ENCODE peak calls at places on chromosomes 3 and 15, in eight cellular contexts. Z is heart right ventricle, C is MM.1S, N is IMR-90, X is stomach, D is BE2C, R is fibroblast of lung, B is neural progenitor cell. F is an unnamed sample. For H3K27me3 and H3K4me1, the result is how much of the 10 kb centered on the place peaks cover.

GRCh38 chr3:53489401-53490130 is 4.8 kb upstream of the CACNA1D start:
- DNase-seq in C (no peak), B (no peak), D (no peak), R (no peak), Z (no peak), X (no peak), N (no peak), F (no peak)

GRCh38 chr3:78728406-78729145 is 1039.2 kb downstream of the ROBO1 start:
- DNase-seq in C (no peak), Z (peak), D (peak), B (peak), N (peak), R (peak), X (peak), F (peak)

GRCh38 chr3:167814441-167814951 is 79.0 kb downstream of the SERPINI1 start:
- DNase-seq in C (no peak), D (no peak), B (no peak), R (peak), Z (no peak), X (peak), N (peak), F (no peak)

GRCh38 chr3:105553851-105554250 is 187.1 kb downstream of the ALCAM start:
- DNase-seq in B (no peak), X (no peak), Z (no peak), C (no peak), R (peak), D (no peak), N (peak), F (no peak)

GRCh38 chr3:99172736-99173657 is 271.5 kb upstream of the DCBLD2 start:
- DNase-seq in N (peak), R (peak), B (peak), C (peak), Z (no peak), X (peak), D (peak), F (peak)

GRCh38 chr3:9934235-9934621 is 594 bp downstream of the CRELD1 start:
- DNase-seq in N (no peak), X (no peak), R (no peak), B (peak), C (no peak), D (no peak), Z (no peak), F (no peak)

GRCh38 chr15:48693474-48693873 is 48.0 kb upstream of the FBN1 start:
- DNase-seq in B (no peak), N (peak), Z (no peak), C (no peak), X (no peak), D (no peak), R (peak), F (no peak)

GRCh38 chr3:182807056-182807455 is 13.8 kb downstream of the ATP11B start:
- DNase-seq in C (no peak), D (no peak), B (no peak), N (no peak), R (no peak), X (no peak), Z (no peak), F (no peak)

GRCh38 chr3:73719877-73720276 is 95.1 kb upstream of the PDZRN3 start:
- DNase-seq in Z (no peak), B (no peak), N (peak), C (no peak), X (no peak), R (peak), D (no peak), F (peak)

DNA sequence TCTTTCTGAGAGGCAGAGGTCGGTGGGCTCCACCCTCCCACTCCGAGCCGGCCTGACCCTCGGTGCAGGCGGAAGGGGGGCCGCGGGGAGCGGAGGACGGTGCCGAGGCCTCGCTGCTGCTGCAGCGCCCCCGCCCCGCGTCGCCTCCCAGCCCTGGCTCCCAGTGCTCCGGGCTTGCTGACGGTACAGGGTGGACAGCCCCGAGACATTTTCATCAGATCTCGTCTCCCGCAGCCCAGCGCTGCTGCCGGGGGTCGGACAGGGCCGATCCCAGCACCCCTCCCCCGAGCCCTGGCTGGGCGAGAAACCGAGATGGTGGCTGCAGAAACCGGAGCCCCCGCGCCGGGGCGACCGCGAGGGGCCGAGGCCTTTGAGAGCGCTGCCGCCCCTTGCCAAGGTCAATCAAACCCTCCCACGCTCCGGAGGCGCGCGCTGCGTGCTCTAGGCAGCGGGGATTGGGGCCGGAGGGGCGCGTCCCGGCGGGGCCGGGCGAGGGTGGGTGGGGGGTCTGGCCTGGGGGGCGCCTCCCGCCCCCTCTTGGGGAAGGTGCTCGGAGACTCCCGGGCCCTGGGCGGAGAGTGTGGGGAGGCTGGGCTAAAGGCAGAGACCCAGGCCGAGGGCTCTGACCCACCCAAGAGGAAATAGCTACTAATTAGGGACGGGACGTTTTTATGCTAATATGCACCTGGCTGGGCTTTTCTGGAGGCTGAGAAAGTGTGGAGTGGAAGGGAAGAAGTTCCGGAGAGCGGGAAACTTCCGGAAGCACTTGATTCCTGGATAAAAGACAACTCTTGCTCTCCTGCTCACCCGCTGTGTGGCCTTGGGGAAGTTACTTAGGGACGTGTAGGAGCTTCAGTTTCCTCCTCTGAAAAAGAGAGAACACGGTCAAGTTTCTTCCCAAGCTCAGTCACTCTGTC is 42.7 kb downstream of the EPHB3 start:
- DNase-seq in C (no peak), X (no peak), N (no peak), Z (no peak), D (peak), R (no peak), B (peak), F (no peak)
- H3K27me3 ChIP-seq in C (half or more), X (under half), N (half or more), Z (under half), D (under half), R (under half), B (half or more), F (under half)

DNA sequence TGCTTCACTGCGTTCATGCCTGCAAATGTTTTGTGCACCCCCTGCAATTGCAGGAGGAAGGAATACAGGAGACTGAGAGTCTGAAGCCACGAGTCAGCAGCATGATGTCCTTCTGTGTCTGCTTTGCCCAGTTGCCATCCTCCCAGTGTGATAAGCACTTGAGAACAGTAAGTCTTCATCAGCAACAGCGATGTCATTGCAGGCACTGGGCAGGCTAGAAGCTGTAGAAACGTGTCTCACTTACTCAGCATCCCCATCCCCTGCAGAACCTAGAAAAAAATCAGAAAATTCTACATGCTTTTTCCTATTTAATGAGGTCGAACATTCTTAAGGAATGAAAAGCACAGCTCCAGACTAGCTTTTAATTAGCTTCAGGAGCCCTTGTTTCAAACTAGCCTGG is 156.5 kb upstream of the LPP start:
- DNase-seq in N (peak), D (no peak), Z (no peak), B (no peak), C (no peak), R (peak), X (no peak), F (no peak)
- H3K4me1 ChIP-seq in N (under half), D (under half), Z (under half), B (under half), C (under half), R (under half), X (under half), F (under half)

GRCh38 chr15:45714501-45715488 is 80.0 kb downstream of the SQOR start:
- DNase-seq in Z (peak), D (peak), N (peak), C (peak), B (peak), R (peak), X (peak), F (no peak)
- H3K27me3 ChIP-seq in Z (under half), D (under half), N (under half), C (under half), B (half or more), R (under half), X (under half), F (under half)

DNA sequence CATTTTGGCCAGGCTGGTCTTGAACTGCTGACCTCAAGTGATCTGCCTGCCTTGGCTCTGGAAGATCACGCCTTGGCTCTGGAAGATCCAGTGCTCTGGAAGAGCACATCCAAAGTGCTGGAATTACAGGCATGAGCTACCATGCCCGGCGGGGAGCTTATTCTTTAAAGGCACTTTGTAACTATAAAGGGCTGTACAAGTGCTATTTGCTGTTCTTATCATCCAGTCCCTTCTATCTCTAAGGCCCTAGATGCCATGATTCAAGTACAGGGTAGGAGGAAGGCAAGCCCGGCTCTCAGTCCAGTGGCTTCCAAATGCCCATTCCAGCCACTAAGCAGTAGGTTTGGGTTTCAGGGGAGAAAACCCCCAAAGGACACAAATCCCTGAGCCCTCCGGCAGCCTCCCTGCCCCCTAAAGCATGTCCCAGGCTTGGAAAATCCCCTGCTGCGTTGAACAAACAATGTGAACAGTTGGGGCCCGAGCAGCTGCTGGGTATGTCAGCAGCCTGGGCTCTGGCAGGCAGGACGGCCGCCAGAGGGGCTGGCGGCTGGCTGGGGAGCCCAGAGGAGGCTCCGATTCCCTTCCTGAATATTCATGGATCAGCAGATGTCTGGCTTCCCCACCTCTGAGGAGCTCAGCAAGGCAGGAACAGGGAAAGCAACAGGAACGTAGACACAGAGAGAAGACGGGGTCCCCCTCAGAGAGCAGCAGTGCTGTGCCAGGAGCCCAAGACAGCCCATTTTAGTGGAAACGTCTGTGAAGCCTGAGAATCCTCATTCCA is 7.7 kb downstream of the IGDCC4 start:
- DNase-seq in X (no peak), R (peak), B (peak), C (no peak), D (no peak), Z (peak), N (peak), F (no peak)
- H3K4me1 ChIP-seq in X (under half), R (under half), B (half or more), C (under half), D (under half), Z (under half), N (under half), F (under half)

GRCh38 chr3:4830586-4830914 is 148.7 kb upstream of the BHLHE40 start:
- DNase-seq in D (no peak), B (no peak), Z (no peak), X (no peak), C (no peak), N (no peak), R (no peak), F (no peak)
- H3K27me3 ChIP-seq in D (under half), B (under half), Z (under half), X (under half), C (under half), N (under half), R (under half), F (under half)

DNA sequence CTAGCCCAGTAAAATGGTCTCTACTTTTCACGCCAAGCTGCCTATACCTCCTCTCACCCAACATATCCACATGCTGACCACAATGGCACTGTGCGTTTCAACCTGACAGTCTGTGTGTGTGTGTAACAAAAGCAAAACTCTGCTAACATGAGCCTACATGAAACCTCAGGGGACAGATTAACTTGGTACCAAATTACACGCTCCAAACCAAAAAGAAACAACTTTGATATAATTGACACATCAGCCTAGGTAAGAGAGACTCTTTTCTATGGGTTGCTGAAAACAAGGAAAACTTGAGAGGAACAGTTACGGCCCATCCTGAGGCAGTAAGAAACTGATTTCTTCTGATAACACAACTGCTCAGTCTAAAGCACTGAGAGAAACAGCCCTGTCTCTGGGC is 31.5 kb downstream of the IGF2BP2 start:
- DNase-seq in Z (no peak), D (no peak), C (no peak), B (no peak), X (no peak), R (no peak), N (no peak), F (no peak)
- H3K4me1 ChIP-seq in Z (under half), D (under half), C (under half), B (under half), X (under half), R (under half), N (under half), F (under half)

DNA sequence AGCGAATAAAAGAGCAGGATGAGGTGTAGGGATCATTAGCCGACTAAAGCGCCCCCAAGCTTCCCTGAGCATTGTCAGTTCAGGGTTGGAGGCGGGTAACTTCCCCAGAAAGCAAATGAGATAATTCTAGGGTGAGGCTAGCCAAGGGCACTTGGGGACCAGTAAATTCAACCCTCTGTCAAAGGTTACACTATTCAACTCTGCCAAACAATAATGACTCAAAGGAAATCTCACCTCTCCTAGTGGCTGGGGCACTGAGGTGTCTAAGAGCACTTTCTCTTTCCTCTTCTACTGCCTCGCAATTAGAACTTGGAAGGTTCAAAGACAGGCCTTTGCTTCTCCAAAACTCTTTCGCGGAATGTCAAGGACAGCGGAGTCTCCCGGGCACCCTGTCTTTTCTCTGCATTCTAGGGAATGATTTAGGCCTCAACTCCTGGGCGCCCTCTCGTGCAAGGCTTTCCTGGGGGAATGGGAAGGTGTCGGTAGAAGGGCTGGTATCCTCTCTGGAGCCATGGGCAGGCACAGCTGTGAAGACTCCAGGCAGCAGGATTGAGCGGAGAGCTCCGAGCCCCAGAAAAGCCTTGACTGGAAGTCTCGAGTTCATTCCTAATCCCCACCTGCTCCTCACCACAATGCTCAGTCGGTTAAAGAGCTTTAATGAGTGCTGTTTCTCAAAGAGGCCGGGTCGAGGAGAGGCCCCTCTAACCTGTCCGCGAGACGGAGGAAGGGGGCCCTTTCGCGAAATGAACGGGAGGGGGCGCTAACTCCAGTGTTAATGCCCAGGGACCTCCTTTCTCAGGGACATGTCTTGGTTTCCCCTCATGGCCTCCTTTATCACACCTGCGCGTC is 21.9 kb downstream of the ZIC4 start:
- DNase-seq in C (no peak), R (no peak), X (no peak), Z (no peak), N (no peak), B (peak), D (peak), F (no peak)
- H3K27me3 ChIP-seq in C (under half), R (half or more), X (under half), Z (under half), N (half or more), B (half or more), D (half or more), F (under half)

GRCh38 chr3:125033616-125034015 is 22.2 kb downstream of the HEG1 start:
- DNase-seq in X (no peak), N (no peak), D (no peak), R (no peak), B (no peak), C (no peak), Z (no peak), F (no peak)

GRCh38 chr3:125039897-125040175 is 16.0 kb downstream of the HEG1 start:
- DNase-seq in C (no peak), N (no peak), X (no peak), D (no peak), Z (no peak), R (no peak), B (no peak), F (no peak)

GRCh38 chr3:125039041-125039896 is 16.5 kb downstream of the HEG1 start:
- DNase-seq in B (peak), R (no peak), N (no peak), C (no peak), X (no peak), D (no peak), Z (no peak), F (no peak)

GRCh38 chr3:125035217-125035616 is 20.6 kb downstream of the HEG1 start:
- DNase-seq in C (peak), R (no peak), B (no peak), N (no peak), D (no peak), X (no peak), Z (no peak), F (no peak)

GRCh38 chr3:125037498-125038150 is 18.2 kb downstream of the HEG1 start:
- DNase-seq in D (no peak), N (no peak), C (no peak), X (no peak), Z (no peak), B (no peak), R (no peak), F (no peak)
- H3K4me1 ChIP-seq in D (under half), N (under half), C (under half), X (under half), Z (half or more), B (half or more), R (under half), F (under half)

GRCh38 chr15:101502572-101503295 is 13.2 kb upstream of the PCSK6 start:
- DNase-seq in R (no peak), D (no peak), Z (no peak), X (no peak), B (peak), C (no peak), N (no peak), F (no peak)

GRCh38 chr15:101499863-101500713 is 10.6 kb upstream of the PCSK6 start:
- DNase-seq in N (no peak), X (peak), D (no peak), R (no peak), Z (peak), B (no peak), C (peak), F (no peak)

GRCh38 chr15:101498731-101499480 is 9.4 kb upstream of the PCSK6 start:
- DNase-seq in Z (no peak), D (no peak), R (no peak), X (no peak), B (no peak), N (no peak), C (no peak), F (no peak)

GRCh38 chr15:101501703-101502373 is 12.3 kb upstream of the PCSK6 start:
- DNase-seq in B (peak), N (no peak), X (peak), R (no peak), Z (no peak), C (no peak), D (peak), F (peak)

DNA sequence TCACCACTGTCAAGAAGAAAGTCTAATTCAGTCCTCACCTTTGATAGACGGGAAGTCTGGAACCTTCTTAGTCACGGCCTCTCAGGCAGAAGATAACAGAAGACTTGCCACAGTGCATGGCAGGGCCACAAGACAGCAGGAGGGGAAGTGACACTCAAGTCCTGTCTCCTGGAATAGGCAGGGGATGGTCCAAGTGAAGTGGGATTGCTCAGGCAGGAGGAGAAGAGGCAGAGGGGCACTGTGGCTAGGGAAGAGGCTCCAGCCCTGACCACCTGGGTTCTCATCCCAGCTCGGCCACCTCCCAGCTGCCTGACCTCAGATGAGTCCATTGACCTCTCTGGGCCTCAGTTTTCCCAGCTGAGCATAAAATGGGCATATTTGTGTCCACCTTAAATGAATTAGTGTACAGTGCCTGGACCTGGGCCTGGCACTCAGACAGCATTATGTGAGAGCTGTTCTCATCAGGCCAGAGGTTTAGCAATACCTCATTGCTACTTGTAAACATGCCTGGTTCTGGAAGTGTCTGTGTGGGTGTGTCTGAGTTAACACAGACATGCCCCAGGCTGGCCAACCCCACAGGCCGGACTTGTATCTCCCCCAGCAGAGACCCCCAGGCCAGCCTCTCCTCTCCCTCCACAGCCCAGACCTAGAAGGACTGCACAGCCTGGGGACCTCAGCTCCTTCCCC is 11.5 kb upstream of the PCSK6 start:
- DNase-seq in B (no peak), R (no peak), X (no peak), N (no peak), Z (no peak), C (no peak), D (no peak), F (no peak)
- H3K27me3 ChIP-seq in B (under half), R (under half), X (under half), N (half or more), Z (under half), C (under half), D (under half), F (under half)